ENCODE peak calls at places on chromosomes 6 and 20, in ten cellular contexts. A is GM12892, W is erythroblast, G is right lobe of liver, Z is sigmoid colon, C is body of pancreas, E is suprapubic skin, N is breast epithelium, K is heart left ventricle, I is A549. V is an unnamed sample.

GRCh38 chr20:21518292-21518991 is 4.6 kb upstream of the NKX2-2 start:
- DNase-seq in W (no peak), A (no peak), I (no peak), Z (no peak), C (no peak), E (no peak), K (no peak), N (no peak), G (no peak), V (no peak)

GRCh38 chr6:57106990-57107389 is 17.0 kb downstream of the ZNF451 start:
- DNase-seq in W (no peak), N (no peak), I (no peak), G (no peak), A (no peak), Z (no peak), C (no peak), E (no peak), K (no peak), V (no peak)

GRCh38 chr6:138590796-138591709 is 91.8 kb upstream of the NHSL1 start:
- DNase-seq in N (peak), G (no peak), I (peak), K (no peak), Z (peak), W (peak), C (peak), E (peak), A (no peak), V (peak)

GRCh38 chr6:147677647-147678046 is 169.2 kb downstream of the SAMD5 start:
- DNase-seq in Z (no peak), W (no peak), A (no peak), N (no peak), G (no peak), E (no peak), K (no peak), C (no peak), I (no peak), V (no peak)

GRCh38 chr6:30060634-30060981 is 457 bp upstream of the POLR1H start:
- DNase-seq in Z (peak), N (no peak), A (no peak), C (peak), G (peak), E (peak), I (no peak), K (no peak), W (peak), V (no peak)

GRCh38 chr6:39614393-39614792 is 110.8 kb downstream of the KIF6 start:
- DNase-seq in E (no peak), N (no peak), A (no peak), I (no peak), K (no peak), G (no peak), Z (no peak), W (no peak), C (no peak), V (no peak)

GRCh38 chr6:30915591-30915946 is 1.5 kb downstream of the VARS2 start:
- DNase-seq in N (no peak), K (no peak), C (peak), Z (no peak), I (peak), A (peak), G (no peak), W (peak), E (no peak), V (peak)

GRCh38 chr6:3525915-3526314 is 69.1 kb upstream of the SLC22A23 start:
- DNase-seq in W (no peak), C (no peak), I (no peak), K (no peak), A (no peak), Z (no peak), G (no peak), N (no peak), E (no peak), V (no peak)

GRCh38 chr6:32154514-32155161 is 697 bp downstream of the PPT2 start:
- DNase-seq in W (no peak), G (peak), I (peak), N (peak), A (peak), K (peak), E (peak), C (peak), Z (peak), V (peak)

GRCh38 chr6:149289192-149289741 is 28.2 kb upstream of the TAB2 start:
- DNase-seq in E (no peak), I (no peak), N (no peak), Z (no peak), A (no peak), G (no peak), K (no peak), W (no peak), C (no peak), V (no peak)

GRCh38 chr6:9112548-9112947 is 677.2 kb upstream of the SLC35B3 start:
- DNase-seq in N (no peak), E (no peak), A (no peak), I (no peak), Z (no peak), C (no peak), G (no peak), W (no peak), K (no peak), V (no peak)

GRCh38 chr6:77455271-77455670 is 8.0 kb downstream of the HTR1B start:
- DNase-seq in K (no peak), A (no peak), W (no peak), G (no peak), C (no peak), E (no peak), N (no peak), I (no peak), Z (no peak), V (no peak)

GRCh38 chr6:131766631-131767030 is 41.2 kb upstream of the ENPP1 start:
- DNase-seq in K (no peak), I (no peak), N (no peak), A (no peak), Z (no peak), C (no peak), E (no peak), G (no peak), W (no peak), V (no peak)

GRCh38 chr20:24721891-24722530 is 227.1 kb upstream of the CST7 start:
- DNase-seq in K (no peak), W (no peak), G (no peak), I (no peak), N (peak), Z (no peak), C (no peak), E (no peak), A (no peak), V (no peak)

GRCh38 chr6:131197716-131198115 is 62.4 kb downstream of the AKAP7 start:
- DNase-seq in W (no peak), E (no peak), A (no peak), G (no peak), K (no peak), N (no peak), I (no peak), C (no peak), Z (no peak), V (no peak)

GRCh38 chr6:12606616-12607015 is 110.0 kb upstream of the PHACTR1 start:
- DNase-seq in G (no peak), N (no peak), A (no peak), I (no peak), E (no peak), K (no peak), Z (no peak), C (no peak), W (no peak), V (no peak)

GRCh38 chr6:170232186-170233002 is 58.5 kb downstream of the DLL1 start:
- DNase-seq in Z (no peak), N (no peak), K (peak), W (no peak), E (no peak), C (no peak), A (no peak), I (no peak), G (no peak), V (peak)

GRCh38 chr20:8690074-8690473 is 378.8 kb upstream of the PLCB4 start:
- DNase-seq in K (no peak), N (no peak), G (no peak), Z (no peak), C (no peak), E (no peak), I (no peak), W (no peak), A (no peak), V (no peak)

GRCh38 chr6:19845271-19846046 is 8.3 kb downstream of the ID4 start:
- DNase-seq in N (no peak), C (no peak), A (no peak), K (no peak), Z (no peak), E (no peak), W (no peak), G (no peak), I (no peak), V (no peak)

GRCh38 chr6:16785496-16785895 is 24.2 kb upstream of the ATXN1 start:
- DNase-seq in C (no peak), E (no peak), Z (no peak), A (no peak), N (no peak), K (no peak), G (no peak), I (no peak), W (no peak), V (no peak)

GRCh38 chr20:11159728-11160127 is 485.9 kb upstream of the JAG1 start:
- DNase-seq in K (no peak), Z (peak), G (no peak), W (no peak), C (no peak), I (no peak), N (peak), E (no peak), A (no peak), V (no peak)

DNA sequence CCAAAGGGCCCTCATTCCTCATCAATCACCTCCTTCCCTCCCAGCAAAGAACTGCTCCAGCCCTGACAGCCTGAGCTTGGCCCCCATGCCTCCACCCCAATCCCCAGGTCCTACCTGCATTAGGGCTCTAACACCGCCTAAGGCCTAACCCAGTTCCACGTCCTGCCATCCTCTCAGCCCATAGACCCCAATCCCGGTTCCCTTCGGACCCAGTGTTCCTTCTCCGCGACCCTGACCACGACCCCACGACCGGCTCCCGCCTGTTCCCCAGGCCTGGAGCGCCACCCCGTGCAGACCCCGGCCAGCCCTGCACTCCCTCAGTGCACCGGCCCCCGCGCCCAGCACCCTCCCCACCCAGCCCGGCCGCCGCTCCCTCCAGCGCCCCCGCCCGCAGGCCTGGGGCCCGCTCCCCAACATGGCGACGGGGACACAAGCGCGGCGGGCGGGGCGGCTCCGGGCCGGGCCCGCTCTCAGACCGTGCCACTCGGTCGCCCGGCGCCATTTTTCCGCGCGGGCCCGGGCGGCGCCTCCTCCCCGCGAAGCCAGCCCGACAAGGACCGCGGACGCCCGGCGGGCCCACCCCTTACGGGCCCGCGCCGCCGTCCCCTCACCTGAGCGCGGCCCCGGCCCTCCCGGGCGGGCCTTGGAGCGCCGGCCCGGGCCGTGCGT is 456 bp downstream of the NCOA6 start:
- DNase-seq in N (peak), K (peak), G (peak), E (peak), A (peak), C (peak), Z (peak), I (peak), W (peak), V (peak)
- TF ChIP-seq POLR2A in N (no peak), K (no peak), G (peak), E (no peak), A (peak), C (no peak), Z (no peak), I (peak), W (peak), V (peak)

DNA sequence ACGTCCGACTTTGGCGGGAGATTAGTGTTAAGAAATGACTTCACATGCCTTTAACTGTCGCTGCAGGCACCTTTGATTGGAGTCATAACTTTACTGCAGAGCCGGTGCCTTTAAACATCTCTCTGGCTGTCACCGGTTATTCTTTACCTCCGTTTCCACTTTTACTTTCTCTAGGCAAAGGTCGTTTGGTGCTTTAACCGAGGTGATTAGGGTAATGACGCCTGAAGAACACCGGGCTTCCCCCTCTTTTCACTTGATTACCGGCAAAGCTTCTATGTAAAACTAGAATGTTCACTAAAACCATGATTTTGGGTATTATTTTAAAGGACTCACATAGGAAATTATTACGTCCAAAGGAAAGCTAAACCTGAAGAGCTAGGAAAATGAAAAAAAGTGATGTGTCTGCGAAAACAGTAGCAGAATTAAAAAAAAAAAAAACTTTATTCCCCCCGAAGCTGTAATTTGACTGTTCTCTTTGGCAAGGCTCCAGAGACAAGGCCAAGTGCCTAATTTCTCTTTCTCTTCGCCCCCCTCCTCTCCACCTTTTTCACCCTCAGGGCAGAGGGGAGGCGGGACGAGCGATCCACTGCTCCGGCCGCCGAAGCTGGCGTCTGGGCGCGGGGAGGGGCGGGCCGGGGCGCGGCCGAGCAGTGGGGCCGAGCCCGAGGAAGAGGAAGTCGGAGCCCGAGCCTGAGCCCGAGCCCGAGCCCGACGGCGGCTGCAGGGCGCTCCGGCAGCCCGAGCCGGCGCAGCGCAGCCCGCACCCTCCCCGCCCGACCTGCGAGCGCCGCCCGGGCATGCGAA is at the start of gene PLEKHG1:
- DNase-seq in Z (peak), W (peak), A (peak), K (peak), C (peak), N (peak), E (peak), I (peak), G (peak), V (peak)
- TF ChIP-seq POLR2A in Z (no peak), W (no peak), A (no peak), K (no peak), C (no peak), N (no peak), E (peak), I (no peak), G (peak), V (no peak)

DNA sequence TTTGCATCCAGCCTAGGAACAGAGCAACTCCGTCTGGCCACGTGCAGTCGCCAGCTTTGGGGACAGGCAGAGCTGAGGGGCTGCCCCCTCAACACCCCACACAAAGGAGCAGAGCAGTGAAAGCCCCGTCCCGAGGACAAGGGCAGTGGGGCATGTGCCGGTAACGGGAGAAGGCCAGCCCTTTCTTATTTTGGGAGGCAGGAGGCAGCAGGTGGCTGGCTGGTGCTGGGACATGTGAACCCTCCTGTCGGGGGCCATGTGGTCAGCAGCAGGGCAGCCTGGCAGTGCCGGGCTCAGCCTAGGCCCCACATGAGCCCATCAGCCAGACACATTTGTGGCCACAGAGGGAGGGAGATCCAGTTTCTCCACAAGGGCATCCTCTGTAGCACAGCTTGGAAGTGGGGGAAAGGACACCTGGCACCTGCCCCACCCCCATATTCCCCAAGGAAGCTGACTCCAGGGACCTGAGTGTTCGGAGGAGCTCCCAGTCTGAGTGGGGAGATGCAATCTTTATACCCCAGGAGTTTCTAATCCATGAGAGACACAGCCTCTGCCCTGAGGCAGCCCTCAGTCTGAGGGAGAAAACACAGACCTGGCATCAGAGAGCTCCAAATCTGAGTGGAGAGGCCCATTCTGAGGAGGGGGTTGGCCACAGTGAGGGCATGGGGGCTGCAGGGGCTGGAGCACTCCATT is 137.6 kb downstream of the MRPL14 start:
- DNase-seq in G (no peak), Z (no peak), C (no peak), W (no peak), N (no peak), A (no peak), K (no peak), E (no peak), I (no peak), V (no peak)
- TF ChIP-seq POLR2A in G (no peak), Z (no peak), C (no peak), W (no peak), N (no peak), A (no peak), K (no peak), E (no peak), I (no peak), V (no peak)

DNA sequence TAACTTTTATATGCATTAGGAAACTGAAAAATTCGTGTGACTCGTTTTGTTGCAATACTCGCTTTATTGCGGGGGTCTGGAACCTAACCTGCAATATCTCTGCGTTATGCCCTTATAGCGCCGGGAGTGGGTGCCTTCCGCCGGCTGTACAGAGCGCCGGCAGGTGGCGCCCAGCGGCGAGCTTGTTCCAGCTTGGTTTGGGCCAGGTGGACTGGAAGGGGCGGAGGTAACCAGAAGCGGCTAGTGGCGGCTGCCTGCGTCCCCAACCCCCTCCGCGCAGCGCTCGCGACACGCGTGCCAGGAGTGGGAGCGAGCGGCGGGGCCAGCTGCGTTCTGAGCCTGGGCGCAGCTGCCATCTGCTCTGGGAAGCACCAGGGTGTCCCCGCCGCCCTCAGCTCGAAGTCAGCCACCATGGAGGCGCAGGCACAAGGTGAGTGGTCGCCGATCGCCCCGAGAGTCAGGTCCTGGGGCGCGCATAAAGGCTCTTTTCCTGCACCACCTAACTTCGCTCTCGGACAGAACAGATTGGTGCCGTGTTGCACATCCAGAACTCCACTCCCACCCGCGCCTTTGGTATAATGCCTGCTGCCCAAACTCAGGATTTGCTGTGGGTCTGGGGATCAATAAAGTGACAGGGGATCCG is at the start of gene TPD52L1:
- DNase-seq in W (peak), N (peak), Z (peak), A (peak), I (peak), G (peak), C (peak), K (peak), E (peak), V (peak)
- TF ChIP-seq POLR2A in W (no peak), N (no peak), Z (no peak), A (no peak), I (peak), G (peak), C (peak), K (no peak), E (no peak), V (no peak)

DNA sequence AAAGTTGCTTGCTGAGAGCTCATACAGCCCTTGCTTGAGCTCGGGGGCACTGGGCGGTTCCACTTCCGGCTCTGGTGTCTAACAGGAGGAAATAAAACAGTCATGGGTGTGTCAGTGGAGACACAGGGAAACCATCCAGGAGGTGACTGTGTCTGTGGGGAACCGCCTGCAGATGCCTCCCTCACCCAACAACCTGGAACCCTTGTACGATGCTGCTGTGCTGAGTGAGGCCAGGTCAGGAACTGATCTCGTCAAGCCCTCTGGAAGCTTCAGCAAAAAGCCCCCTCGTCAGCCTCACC is 15.5 kb downstream of the TXNDC5 start:
- DNase-seq in W (no peak), Z (no peak), E (no peak), C (no peak), A (no peak), G (no peak), K (no peak), I (no peak), N (no peak), V (no peak)
- TF ChIP-seq POLR2A in W (no peak), Z (no peak), E (no peak), C (no peak), A (no peak), G (no peak), K (no peak), I (no peak), N (no peak), V (no peak)

DNA sequence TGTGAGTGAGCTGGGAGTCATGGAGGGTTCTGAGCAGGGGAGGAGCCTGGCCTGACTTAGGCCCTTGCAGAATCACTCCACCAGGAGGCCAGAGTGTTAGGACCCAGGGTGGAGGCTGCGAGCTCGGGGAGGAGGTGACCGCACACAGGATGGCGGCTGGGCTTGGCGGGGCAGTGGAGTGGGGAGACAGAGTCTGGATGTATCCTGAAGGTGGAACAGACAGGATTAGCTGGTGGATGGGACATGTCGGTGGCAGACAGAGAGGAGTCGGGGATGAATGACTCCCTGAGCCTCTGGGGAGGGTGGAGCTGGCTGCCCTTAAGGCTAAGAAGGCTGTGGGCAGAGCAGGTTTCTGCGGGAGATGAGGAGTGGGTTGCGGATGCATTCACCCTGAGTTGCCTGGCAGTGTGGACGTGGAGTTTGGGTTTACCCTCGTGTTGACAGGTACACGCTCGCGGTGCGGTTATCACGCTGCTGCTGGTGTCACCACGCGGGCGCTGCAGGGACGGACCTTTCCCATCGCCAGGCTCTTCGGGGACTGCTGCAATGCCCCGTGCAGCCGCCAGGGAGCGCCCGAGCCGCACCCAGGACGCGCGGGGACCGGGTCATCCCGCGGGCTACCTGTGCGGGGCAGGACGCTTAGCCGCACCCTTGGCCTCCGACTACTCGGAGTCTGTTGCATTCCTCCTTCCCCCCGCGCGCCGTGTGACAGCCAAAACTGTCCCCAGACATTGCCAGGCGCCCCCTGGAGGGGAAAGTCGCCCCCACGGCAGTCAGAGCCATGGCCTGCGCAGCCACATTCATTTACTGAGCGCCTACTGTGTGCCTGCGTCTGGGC is 43.0 kb upstream of the PTGIS start:
- DNase-seq in G (peak), Z (peak), K (peak), N (peak), I (peak), E (peak), A (peak), C (peak), W (peak), V (peak)
- TF ChIP-seq POLR2A in G (no peak), Z (no peak), K (no peak), N (no peak), I (peak), E (no peak), A (no peak), C (no peak), W (no peak), V (no peak)

GRCh38 chr6:126976263-126976797 is 142.1 kb upstream of the RSPO3 start:
- DNase-seq in G (no peak), K (no peak), A (no peak), W (no peak), N (no peak), E (no peak), I (no peak), Z (no peak), C (no peak), V (no peak)
- TF ChIP-seq POLR2A in G (no peak), K (no peak), A (no peak), W (no peak), N (no peak), E (no peak), I (no peak), Z (no peak), C (no peak), V (no peak)